ENCODE peak calls at places on chromosomes 1 and 21, in six cellular contexts. One of them, this sample, is unnamed.

GRCh38 chr1:161743231-161743630 is 6.4 kb upstream of the DUSP12 start:
- DNase-seq in HCT116: no peak
- DNase-seq in uterus: no peak
- DNase-seq in mucosa of descending colon: no peak
- DNase-seq in glutamatergic neuron: no peak
- DNase-seq in natural killer cell: no peak
- DNase-seq in this sample: no peak

GRCh38 chr1:175514309-175515001 is 228.9 kb downstream of the TNR start:
- DNase-seq in HCT116: no peak
- DNase-seq in uterus: no peak
- DNase-seq in mucosa of descending colon: no peak
- DNase-seq in glutamatergic neuron: no peak
- DNase-seq in natural killer cell: peak; percentile 49
- DNase-seq in this sample: no peak

GRCh38 chr1:185720633-185721272 is 13.4 kb upstream of the HMCN1 start:
- DNase-seq in HCT116: peak; percentile 35
- DNase-seq in uterus: no peak
- DNase-seq in mucosa of descending colon: no peak
- DNase-seq in glutamatergic neuron: no peak
- DNase-seq in natural killer cell: no peak
- DNase-seq in this sample: no peak

GRCh38 chr1:110787328-110788071 is 85.4 kb upstream of the CD53 start:
- DNase-seq in HCT116: no peak
- DNase-seq in uterus: no peak
- DNase-seq in mucosa of descending colon: peak; percentile 26
- DNase-seq in glutamatergic neuron: no peak
- DNase-seq in natural killer cell: no peak
- DNase-seq in this sample: no peak

GRCh38 chr1:57517587-57518397 is 93.9 kb upstream of the DAB1 start:
- DNase-seq in HCT116: no peak
- DNase-seq in uterus: no peak
- DNase-seq in mucosa of descending colon: no peak
- DNase-seq in glutamatergic neuron: no peak
- DNase-seq in natural killer cell: no peak
- DNase-seq in this sample: no peak

GRCh38 chr1:51331206-51332100 is 1.1 kb upstream of the TTC39A start:
- DNase-seq in HCT116: peak; percentile 55
- DNase-seq in uterus: no peak
- DNase-seq in mucosa of descending colon: no peak
- DNase-seq in glutamatergic neuron: peak; percentile 78
- DNase-seq in natural killer cell: no peak
- DNase-seq in this sample: no peak

GRCh38 chr21:30072496-30072895 is 94.1 kb downstream of the CLDN17 start:
- DNase-seq in HCT116: no peak
- DNase-seq in uterus: no peak
- DNase-seq in mucosa of descending colon: peak; percentile 35
- DNase-seq in glutamatergic neuron: peak; percentile 42
- DNase-seq in natural killer cell: no peak
- DNase-seq in this sample: no peak

GRCh38 chr1:206521002-206521585 is 13.8 kb downstream of the RASSF5 start:
- DNase-seq in HCT116: no peak
- DNase-seq in uterus: no peak
- DNase-seq in mucosa of descending colon: no peak
- DNase-seq in glutamatergic neuron: no peak
- DNase-seq in natural killer cell: no peak
- DNase-seq in this sample: no peak

GRCh38 chr1:55153031-55153430 is 62.1 kb downstream of the USP24 start:
- DNase-seq in HCT116: no peak
- DNase-seq in uterus: no peak
- DNase-seq in mucosa of descending colon: no peak
- DNase-seq in glutamatergic neuron: no peak
- DNase-seq in natural killer cell: no peak
- DNase-seq in this sample: no peak
- TF ChIP-seq CTCF in HCT116: no peak
- TF ChIP-seq CTCF in uterus: no peak
- TF ChIP-seq CTCF in mucosa of descending colon: no peak
- TF ChIP-seq CTCF in glutamatergic neuron: no peak
- TF ChIP-seq CTCF in natural killer cell: no peak
- TF ChIP-seq CTCF in this sample: no peak

GRCh38 chr1:235601087-235601486 is 48.5 kb downstream of the GNG4 start:
- DNase-seq in HCT116: no peak
- DNase-seq in uterus: no peak
- DNase-seq in mucosa of descending colon: no peak
- DNase-seq in glutamatergic neuron: peak; percentile 37
- DNase-seq in natural killer cell: no peak
- DNase-seq in this sample: no peak
- TF ChIP-seq CTCF in HCT116: peak; percentile 72
- TF ChIP-seq CTCF in uterus: no peak
- TF ChIP-seq CTCF in mucosa of descending colon: no peak
- TF ChIP-seq CTCF in glutamatergic neuron: peak; percentile 40
- TF ChIP-seq CTCF in natural killer cell: no peak
- TF ChIP-seq CTCF in this sample: peak; percentile 58

DNA sequence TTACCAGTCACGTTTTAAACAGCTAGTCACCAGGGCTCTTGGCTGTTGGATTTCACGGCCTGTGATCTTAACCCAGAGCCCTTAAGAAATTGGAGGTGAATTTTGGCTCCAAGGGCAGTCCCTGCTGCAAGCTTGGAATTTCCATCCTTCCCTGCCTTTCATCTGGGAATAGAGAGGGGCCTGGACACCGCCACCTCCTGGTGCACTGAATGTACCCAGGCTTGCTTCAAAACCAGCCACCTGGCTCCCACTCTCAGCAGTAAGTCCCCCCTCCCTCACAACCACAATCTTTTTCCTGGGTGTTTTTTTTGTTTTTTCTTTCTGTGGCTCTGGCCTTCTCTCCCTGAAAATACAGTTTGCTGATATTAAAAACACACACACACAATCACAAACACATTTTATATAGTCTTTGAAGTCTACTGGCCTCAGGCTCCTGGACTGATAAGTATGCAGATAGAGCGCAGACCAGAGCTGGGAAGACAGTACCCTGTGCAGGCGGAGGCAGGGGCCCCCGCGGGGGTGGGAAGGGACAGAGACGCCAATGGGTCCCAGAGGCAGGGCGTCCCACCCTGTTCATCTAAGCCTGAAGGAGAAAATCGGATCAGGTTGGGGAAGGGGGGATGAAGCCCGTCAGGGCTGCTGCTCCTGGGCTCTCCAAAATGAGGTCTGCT is 65.8 kb upstream of the IGSF21 start:
- DNase-seq in HCT116: no peak
- DNase-seq in uterus: no peak
- DNase-seq in mucosa of descending colon: no peak
- DNase-seq in glutamatergic neuron: peak; percentile 42
- DNase-seq in natural killer cell: no peak
- DNase-seq in this sample: no peak
- TF ChIP-seq CTCF in HCT116: peak; percentile 38
- TF ChIP-seq CTCF in uterus: no peak
- TF ChIP-seq CTCF in mucosa of descending colon: no peak
- TF ChIP-seq CTCF in glutamatergic neuron: no peak
- TF ChIP-seq CTCF in natural killer cell: no peak
- TF ChIP-seq CTCF in this sample: peak; percentile 21

GRCh38 chr1:113809651-113810602 is 2.3 kb downstream of the RSBN1 start:
- DNase-seq in HCT116: no peak
- DNase-seq in uterus: no peak
- DNase-seq in mucosa of descending colon: no peak
- DNase-seq in glutamatergic neuron: no peak
- DNase-seq in natural killer cell: no peak
- DNase-seq in this sample: no peak

GRCh38 chr1:113811353-113811887 is 856 bp downstream of the RSBN1 start:
- DNase-seq in HCT116: no peak
- DNase-seq in uterus: no peak
- DNase-seq in mucosa of descending colon: no peak
- DNase-seq in glutamatergic neuron: peak; percentile 31
- DNase-seq in natural killer cell: peak; percentile 24
- DNase-seq in this sample: peak; percentile 74

GRCh38 chr1:113813218-113813617 is 942 bp upstream of the RSBN1 start:
- DNase-seq in HCT116: no peak
- DNase-seq in uterus: no peak
- DNase-seq in mucosa of descending colon: peak; percentile 32
- DNase-seq in glutamatergic neuron: no peak
- DNase-seq in natural killer cell: no peak
- DNase-seq in this sample: no peak

GRCh38 chr1:113812661-113813135 is 422 bp upstream of the RSBN1 start:
- DNase-seq in HCT116: no peak
- DNase-seq in uterus: peak; percentile 27
- DNase-seq in mucosa of descending colon: peak; percentile 42
- DNase-seq in glutamatergic neuron: no peak
- DNase-seq in natural killer cell: no peak
- DNase-seq in this sample: no peak

GRCh38 chr1:113811888-113812660 is at the start of gene RSBN1:
- DNase-seq in HCT116: peak; percentile 98
- DNase-seq in uterus: peak; percentile 99
- DNase-seq in mucosa of descending colon: peak; percentile 99
- DNase-seq in glutamatergic neuron: peak; percentile 99
- DNase-seq in natural killer cell: peak; percentile 94
- DNase-seq in this sample: peak; percentile 98
- TF ChIP-seq CTCF in HCT116: no peak
- TF ChIP-seq CTCF in uterus: peak; percentile 17
- TF ChIP-seq CTCF in mucosa of descending colon: peak; percentile 42
- TF ChIP-seq CTCF in glutamatergic neuron: no peak
- TF ChIP-seq CTCF in natural killer cell: no peak
- TF ChIP-seq CTCF in this sample: no peak

DNA sequence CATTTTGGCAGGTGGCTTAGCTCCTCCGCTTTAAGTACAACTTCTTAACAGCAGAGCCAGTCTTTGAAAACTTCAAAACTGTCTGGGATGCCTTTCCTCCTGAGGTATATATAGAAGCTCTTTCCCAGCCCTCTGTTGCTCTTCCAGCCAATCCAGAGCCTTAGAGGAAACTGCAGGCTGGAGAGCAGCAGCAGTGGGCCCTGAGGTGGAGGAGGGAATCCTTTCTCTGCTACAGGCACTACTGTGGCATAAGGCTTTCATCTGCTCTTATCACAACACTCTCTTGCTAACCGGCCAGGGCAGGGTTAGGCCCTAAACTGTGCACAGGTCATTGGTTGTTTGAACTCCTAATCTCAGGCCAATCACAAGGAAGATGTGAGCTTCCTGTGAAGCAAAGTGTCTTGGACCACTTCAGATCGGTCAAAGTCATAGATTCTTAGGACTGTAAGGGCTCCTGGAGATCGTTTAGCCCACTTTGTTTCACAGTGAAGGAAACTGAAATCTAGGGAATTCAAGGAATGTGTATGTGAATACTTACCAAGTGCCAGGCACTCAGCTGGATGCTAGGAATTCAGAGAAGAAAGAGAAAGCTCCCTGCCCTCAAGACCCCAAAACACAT is at the start of gene RGS5:
- DNase-seq in HCT116: no peak
- DNase-seq in uterus: no peak
- DNase-seq in mucosa of descending colon: no peak
- DNase-seq in glutamatergic neuron: no peak
- DNase-seq in natural killer cell: no peak
- DNase-seq in this sample: no peak
- TF ChIP-seq CTCF in HCT116: no peak
- TF ChIP-seq CTCF in uterus: no peak
- TF ChIP-seq CTCF in mucosa of descending colon: no peak
- TF ChIP-seq CTCF in glutamatergic neuron: no peak
- TF ChIP-seq CTCF in natural killer cell: no peak
- TF ChIP-seq CTCF in this sample: no peak

DNA sequence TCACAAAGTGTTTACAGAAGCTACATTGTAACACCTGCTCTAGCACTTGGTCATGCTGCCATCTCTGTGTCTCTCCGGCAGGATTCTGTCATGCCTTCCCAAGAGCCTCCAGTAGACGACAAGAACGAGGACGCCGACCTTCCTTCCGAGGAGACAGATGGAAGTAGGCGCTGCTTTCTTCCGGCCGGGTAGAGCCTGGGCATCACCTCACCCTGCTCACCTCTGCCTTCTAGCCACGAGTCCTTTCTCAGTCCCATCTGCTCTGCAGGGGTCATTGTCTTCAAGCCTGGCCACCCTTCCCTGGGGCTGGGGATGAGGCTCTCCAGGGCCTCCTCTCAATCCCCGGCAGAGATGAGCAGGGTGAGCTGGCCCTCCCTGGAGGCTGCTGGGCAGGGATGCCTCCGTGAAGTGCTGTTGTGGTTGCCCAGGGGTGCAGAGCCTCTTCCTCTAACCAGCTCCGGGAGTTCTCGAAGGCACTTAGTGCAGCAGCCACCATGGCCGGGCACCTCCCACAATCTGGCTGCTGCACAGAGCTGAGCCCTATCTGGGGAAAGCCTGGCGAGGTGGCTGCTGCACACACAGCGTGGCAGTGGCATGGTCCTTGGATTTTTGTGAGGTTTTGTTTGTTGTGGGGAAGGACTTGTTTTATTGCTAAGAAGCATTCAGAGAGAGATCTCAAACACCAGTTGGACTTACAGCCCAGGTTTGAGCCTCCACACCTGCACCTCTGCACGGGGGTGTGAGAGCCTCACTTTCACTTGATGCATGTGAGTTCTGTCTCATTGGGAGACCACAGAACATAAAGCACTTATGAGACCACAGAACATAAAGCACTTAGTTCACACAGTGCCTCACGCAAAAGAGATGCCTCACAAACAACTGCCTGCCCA is 48.4 kb downstream of the FAAP20 start:
- DNase-seq in HCT116: no peak
- DNase-seq in uterus: no peak
- DNase-seq in mucosa of descending colon: peak; percentile 15
- DNase-seq in glutamatergic neuron: no peak
- DNase-seq in natural killer cell: no peak
- DNase-seq in this sample: no peak
- TF ChIP-seq CTCF in HCT116: no peak
- TF ChIP-seq CTCF in uterus: no peak
- TF ChIP-seq CTCF in mucosa of descending colon: no peak
- TF ChIP-seq CTCF in glutamatergic neuron: no peak
- TF ChIP-seq CTCF in natural killer cell: no peak
- TF ChIP-seq CTCF in this sample: no peak

DNA sequence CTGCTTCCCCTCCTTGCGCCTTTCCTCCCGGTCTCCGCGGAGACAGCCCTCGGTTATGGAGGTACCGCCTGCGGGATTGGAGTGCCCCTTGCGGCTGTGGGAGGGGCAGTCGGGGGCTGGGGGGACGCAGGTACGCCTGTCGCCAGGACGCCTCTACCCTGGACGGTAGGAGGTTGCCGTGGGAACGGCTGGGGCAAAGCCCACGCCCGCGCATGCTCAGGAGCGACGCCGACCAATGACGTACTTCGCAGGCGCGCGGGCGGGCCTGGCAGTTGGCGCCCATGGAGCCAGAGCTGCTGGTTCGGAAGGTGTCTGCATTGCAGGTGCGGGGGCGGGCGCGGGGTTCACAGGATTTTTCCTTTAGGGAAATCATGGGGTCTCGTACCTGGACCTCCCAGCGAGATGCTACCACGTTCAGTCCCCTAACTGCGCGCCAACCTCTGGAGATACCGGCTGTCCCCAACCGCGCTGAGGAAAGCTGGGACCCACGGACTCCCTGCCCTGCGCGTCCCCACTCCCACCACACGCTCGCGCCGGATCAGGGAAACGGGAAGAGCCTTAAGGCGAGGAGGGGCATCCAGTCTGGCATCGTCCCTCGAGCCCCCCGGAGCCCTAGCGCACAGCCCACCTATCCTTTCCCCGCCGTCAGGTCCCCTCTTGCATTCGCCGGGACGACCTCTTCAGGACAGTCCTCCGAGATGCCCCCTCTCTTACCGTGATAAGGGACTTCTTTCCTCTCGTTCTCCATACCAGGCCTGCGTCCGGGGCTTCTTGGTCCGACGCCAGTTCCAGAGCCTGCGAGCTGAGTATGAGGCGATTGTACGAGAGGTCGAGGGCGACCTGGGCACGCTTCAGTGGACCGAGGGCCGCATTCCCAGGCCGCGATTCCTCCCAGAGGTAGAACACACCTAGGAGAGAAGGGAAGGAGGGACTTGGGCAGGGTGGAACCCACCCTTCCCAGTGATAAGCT is at the start of gene IQCC:
- DNase-seq in HCT116: peak; percentile 65
- DNase-seq in uterus: peak; percentile 86
- DNase-seq in mucosa of descending colon: peak; percentile 91
- DNase-seq in glutamatergic neuron: peak; percentile 88
- DNase-seq in natural killer cell: peak; percentile 83
- DNase-seq in this sample: peak; percentile 89
- TF ChIP-seq CTCF in HCT116: no peak
- TF ChIP-seq CTCF in uterus: no peak
- TF ChIP-seq CTCF in mucosa of descending colon: no peak
- TF ChIP-seq CTCF in glutamatergic neuron: no peak
- TF ChIP-seq CTCF in natural killer cell: no peak
- TF ChIP-seq CTCF in this sample: peak; percentile 1

This sample was measured in type B pancreatic cell.